ENCODE peak calls at places on chromosomes 4 and X, in seven cellular contexts. I is HepG2, D is suprapubic skin, S is endothelial cell of umbilical vein, V is A549, Q is stomach, L is IMR-90. Y is an unnamed sample.

GRCh38 chr4:106017975-106018374 is 122.7 kb downstream of the NPNT start:
- DNase-seq in I (no peak), D (no peak), S (no peak), V (no peak), Q (no peak), L (no peak), Y (no peak)

GRCh38 chr4:156036496-156036895 is 82.8 kb upstream of the CTSO start:
- DNase-seq in I (no peak), D (no peak), S (no peak), V (no peak), Q (no peak), L (no peak), Y (no peak)

GRCh38 chrX:121902463-121902862 is 855.1 kb downstream of the GLUD2 start:
- DNase-seq in I (no peak), D (no peak), S (no peak), V (no peak), Q (no peak), L (no peak), Y (no peak)

GRCh38 chr4:19327364-19327763 is 924.3 kb upstream of the SLIT2 start:
- DNase-seq in I (no peak), D (no peak), S (no peak), V (no peak), Q (no peak), L (peak), Y (no peak)

GRCh38 chrX:112380541-112381278 is 298.1 kb upstream of the TRPC5 start:
- DNase-seq in I (no peak), D (no peak), S (no peak), V (no peak), Q (no peak), L (no peak), Y (no peak)

GRCh38 chrX:45803383-45803921 is 602.8 kb upstream of the DIPK2B start:
- DNase-seq in I (no peak), D (no peak), S (peak), V (peak), Q (no peak), L (peak), Y (no peak)

GRCh38 chr4:4848540-4848939 is 10.9 kb upstream of the MSX1 start:
- DNase-seq in I (no peak), D (peak), S (no peak), V (no peak), Q (no peak), L (no peak), Y (no peak)

GRCh38 chr4:17066972-17067371 is 168.5 kb upstream of the LDB2 start:
- DNase-seq in I (no peak), D (no peak), S (peak), V (peak), Q (no peak), L (peak), Y (no peak)

GRCh38 chr4:26803462-26803861 is 57.2 kb upstream of the STIM2 start:
- DNase-seq in I (no peak), D (no peak), S (no peak), V (no peak), Q (no peak), L (no peak), Y (no peak)

GRCh38 chr4:72505314-72505744 is 63.7 kb downstream of the ADAMTS3 start:
- DNase-seq in I (peak), D (peak), S (peak), V (peak), Q (no peak), L (peak), Y (no peak)

GRCh38 chr4:126265880-126266279 is 951.1 kb downstream of the FAT4 start:
- DNase-seq in I (no peak), D (no peak), S (no peak), V (no peak), Q (no peak), L (peak), Y (no peak)

GRCh38 chrX:56802428-56802827 is 73.4 kb downstream of the NBDY start:
- DNase-seq in I (no peak), D (peak), S (no peak), V (no peak), Q (no peak), L (no peak), Y (no peak)

GRCh38 chrX:119565110-119565663 is at the start of gene STEEP1:
- DNase-seq in I (peak), D (peak), S (peak), V (peak), Q (peak), L (peak), Y (peak)

GRCh38 chr4:64330143-64330542 is 79.1 kb downstream of the TECRL start:
- DNase-seq in I (no peak), D (no peak), S (no peak), V (no peak), Q (no peak), L (no peak), Y (no peak)

GRCh38 chr4:153647975-153648374 is 36.1 kb upstream of the TLR2 start:
- DNase-seq in I (no peak), D (no peak), S (no peak), V (no peak), Q (no peak), L (no peak), Y (no peak)

GRCh38 chr4:17385403-17385802 is 126.5 kb downstream of the QDPR start:
- DNase-seq in I (no peak), D (no peak), S (peak), V (no peak), Q (no peak), L (peak), Y (no peak)

GRCh38 chr4:16056681-16057400 is 27.0 kb downstream of the PROM1 start:
- DNase-seq in I (no peak), D (no peak), S (peak), V (no peak), Q (no peak), L (no peak), Y (no peak)

GRCh38 chrX:113422323-113422722 is 581.7 kb upstream of the AMOT start:
- DNase-seq in I (no peak), D (no peak), S (no peak), V (no peak), Q (no peak), L (no peak), Y (no peak)

GRCh38 chrX:134180566-134180965 is 56.4 kb upstream of the CCDC160 start:
- DNase-seq in I (no peak), D (no peak), S (no peak), V (no peak), Q (no peak), L (no peak), Y (no peak)

GRCh38 chr4:65798498-65799127 is 128.3 kb upstream of the EPHA5 start:
- DNase-seq in I (no peak), D (no peak), S (no peak), V (no peak), Q (no peak), L (no peak), Y (no peak)

GRCh38 chr4:141375855-141376254 is 155.2 kb downstream of the ZNF330 start:
- DNase-seq in I (peak), D (no peak), S (peak), V (peak), Q (no peak), L (peak), Y (no peak)

GRCh38 chr4:75561789-75562188 is 5.9 kb downstream of the ODAPH start:
- DNase-seq in I (no peak), D (no peak), S (no peak), V (peak), Q (no peak), L (peak), Y (no peak)

GRCh38 chrX:79078114-79078513 is 66.4 kb upstream of the GPR174 start:
- DNase-seq in I (no peak), D (no peak), S (no peak), V (no peak), Q (no peak), L (no peak), Y (no peak)

GRCh38 chr4:31192372-31192771 is 472.2 kb downstream of the PCDH7 start:
- DNase-seq in I (no peak), D (no peak), S (no peak), V (no peak), Q (no peak), L (no peak), Y (no peak)

GRCh38 chr4:74284074-74284473 is 24.2 kb upstream of the EPGN start:
- DNase-seq in I (no peak), D (no peak), S (no peak), V (peak), Q (no peak), L (peak), Y (no peak)

GRCh38 chr4:25235401-25235800 is 1.6 kb downstream of the PI4K2B start:
- DNase-seq in I (no peak), D (no peak), S (no peak), V (no peak), Q (no peak), L (no peak), Y (no peak)

GRCh38 chr4:25233194-25233593 is 639 bp upstream of the PI4K2B start:
- DNase-seq in I (no peak), D (no peak), S (no peak), V (no peak), Q (no peak), L (no peak), Y (no peak)

GRCh38 chr4:25236971-25237370 is 3.1 kb downstream of the PI4K2B start:
- DNase-seq in I (no peak), D (no peak), S (no peak), V (no peak), Q (no peak), L (no peak), Y (no peak)

GRCh38 chr4:25233737-25234389 is at the start of gene PI4K2B:
- DNase-seq in I (peak), D (peak), S (peak), V (peak), Q (peak), L (peak), Y (peak)

DNA sequence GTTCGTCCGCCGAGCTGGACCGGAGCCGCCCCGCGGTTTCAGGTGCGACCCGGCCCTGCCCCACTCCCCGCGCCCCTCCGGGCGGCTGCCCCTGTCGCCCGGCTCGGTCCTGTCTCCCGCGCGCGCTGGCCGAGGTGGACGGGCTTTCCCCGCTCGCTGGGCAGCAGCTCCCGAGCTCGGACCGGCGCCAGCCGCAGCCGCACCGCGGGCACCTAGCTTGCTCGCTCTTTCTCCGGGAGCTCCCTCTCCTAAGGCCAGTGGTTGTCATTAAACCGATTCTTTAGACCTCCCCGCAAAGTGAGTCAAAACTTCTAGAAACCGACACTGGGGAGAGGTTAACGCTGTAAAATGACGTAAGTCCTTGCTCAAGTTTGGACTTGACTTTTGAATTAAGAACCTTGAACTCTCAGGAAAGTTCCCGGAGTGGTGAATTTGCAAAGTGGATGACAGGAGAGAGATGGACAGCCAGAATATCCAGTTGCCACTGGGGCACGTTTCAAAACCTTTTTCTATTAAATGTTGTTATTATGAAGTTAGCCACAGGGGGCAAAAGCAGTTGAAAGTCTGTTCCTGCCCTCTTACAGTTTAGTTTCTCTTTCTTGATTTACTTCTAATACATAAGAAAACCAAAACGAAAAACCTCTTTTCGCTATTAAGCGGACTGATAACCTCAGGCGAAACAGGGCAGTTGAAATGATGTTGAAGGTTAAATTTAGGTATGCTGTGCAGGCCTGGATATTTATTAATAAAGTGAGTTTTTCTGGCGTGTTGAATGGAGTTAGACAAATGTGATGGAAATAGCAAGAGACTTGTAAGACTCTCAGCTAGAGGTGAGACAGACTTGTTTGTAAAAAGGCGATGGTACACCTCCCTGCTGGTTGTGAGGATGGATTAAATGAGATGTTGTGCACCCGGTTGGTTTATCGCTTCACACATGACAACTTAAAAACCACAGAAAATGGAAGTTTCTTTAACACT is 846 bp downstream of the PI4K2B start:
- DNase-seq in I (peak), D (peak), S (peak), V (peak), Q (peak), L (peak), Y (peak)
- TF ChIP-seq POLR2A in I (no peak), D (no peak), S (no peak), V (no peak), Q (no peak), L (no peak), Y (peak)

GRCh38 chr4:6941796-6942195 is 32.2 kb downstream of the TBC1D14 start:
- DNase-seq in I (no peak), D (no peak), S (no peak), V (no peak), Q (no peak), L (no peak), Y (no peak)
- H3K27ac ChIP-seq in I (no peak), D (peak), S (no peak), V (peak), Q (peak), L (peak), Y (peak)

GRCh38 chrX:38154340-38154739 is 66.3 kb downstream of the SRPX start:
- DNase-seq in I (peak), D (no peak), S (no peak), V (no peak), Q (no peak), L (no peak), Y (no peak)

GRCh38 chrX:38156838-38157237 is 63.8 kb downstream of the SRPX start:
- DNase-seq in I (no peak), D (no peak), S (no peak), V (no peak), Q (no peak), L (peak), Y (no peak)

GRCh38 chrX:38150993-38151392 is 69.7 kb downstream of the SRPX start:
- DNase-seq in I (no peak), D (no peak), S (no peak), V (no peak), Q (no peak), L (no peak), Y (no peak)

GRCh38 chrX:38151426-38151825 is 69.2 kb downstream of the SRPX start:
- DNase-seq in I (no peak), D (no peak), S (no peak), V (no peak), Q (no peak), L (peak), Y (no peak)

GRCh38 chrX:38154818-38155217 is 65.9 kb downstream of the SRPX start:
- DNase-seq in I (no peak), D (no peak), S (no peak), V (no peak), Q (no peak), L (no peak), Y (no peak)
- TF ChIP-seq POLR2A in I (no peak), D (no peak), S (no peak), V (no peak), Q (no peak), L (no peak), Y (no peak)

GRCh38 chr4:53905935-53906377 is 158.4 kb downstream of the CHIC2 start:
- DNase-seq in I (peak), D (no peak), S (no peak), V (peak), Q (peak), L (peak), Y (peak)
- H3K27ac ChIP-seq in I (no peak), D (no peak), S (no peak), V (peak), Q (peak), L (peak), Y (no peak)

Y was measured in right lobe of liver.